ENCODE peak calls at places on chromosomes 2 and 18, in seven cellular contexts. Z is T-helper 9 cell; A is stimulated activated CD8-positive, alpha-beta memory T cell treated with anti-CD3 and anti-CD28 coated beads, Interleukin-12 subunit alpha, Interleukin-12 subunit beta, amount 100 ng/mL, for 1 hour; E is fibroblast of lung; N is hypothalamus; B is ELF-1; C is caudate nucleus. M is an unnamed sample.

GRCh38 chr2:120314656-120315366 is 31.1 kb upstream of the INHBB start:
- DNase-seq in Z (no peak), A (no peak), E (no peak), N (no peak), B (no peak), C (no peak), M (no peak)

GRCh38 chr2:27765621-27766286 is 5.8 kb upstream of the MRPL33 start:
- DNase-seq in Z (peak), A (peak), E (peak), N (no peak), B (peak), C (no peak), M (no peak)

GRCh38 chr2:64470921-64471320 is 17.0 kb downstream of the LGALSL start:
- DNase-seq in Z (no peak), A (no peak), E (no peak), N (no peak), B (peak), C (no peak), M (peak)

GRCh38 chr2:54508521-54508920 is 52.4 kb downstream of the SPTBN1 start:
- DNase-seq in Z (no peak), A (no peak), E (no peak), N (no peak), B (peak), C (no peak), M (no peak)

GRCh38 chr2:111618953-111619902 is 264.8 kb downstream of the ANAPC1 start:
- DNase-seq in Z (no peak), A (no peak), E (peak), N (no peak), B (peak), C (no peak), M (no peak)

GRCh38 chr2:20365249-20365817 is 14.7 kb upstream of the PUM2 start:
- DNase-seq in Z (no peak), A (no peak), E (peak), N (no peak), B (no peak), C (no peak), M (no peak)

GRCh38 chr2:219020604-219021365 is 20.5 kb downstream of the CFAP65 start:
- DNase-seq in Z (no peak), A (no peak), E (no peak), N (no peak), B (no peak), C (no peak), M (no peak)

GRCh38 chr2:133951209-133951608 is 302.7 kb upstream of the MGAT5 start:
- DNase-seq in Z (no peak), A (no peak), E (no peak), N (no peak), B (no peak), C (no peak), M (no peak)

GRCh38 chr2:108987111-108987510 is 1.9 kb downstream of the EDAR start:
- DNase-seq in Z (no peak), A (no peak), E (no peak), N (no peak), B (no peak), C (no peak), M (no peak)

GRCh38 chr2:15896859-15897258 is 43.5 kb upstream of the MYCN start:
- DNase-seq in Z (no peak), A (no peak), E (no peak), N (no peak), B (no peak), C (no peak), M (no peak)

GRCh38 chr18:77653792-77654191 is 404.1 kb downstream of the GALR1 start:
- DNase-seq in Z (no peak), A (no peak), E (no peak), N (no peak), B (no peak), C (no peak), M (no peak)

GRCh38 chr2:128689971-128690370 is 371.3 kb upstream of the HS6ST1 start:
- DNase-seq in Z (no peak), A (no peak), E (no peak), N (no peak), B (no peak), C (no peak), M (no peak)

GRCh38 chr2:236613607-236614006 is 44.0 kb downstream of the ACKR3 start:
- DNase-seq in Z (no peak), A (no peak), E (no peak), N (no peak), B (no peak), C (no peak), M (no peak)

GRCh38 chr2:152468832-152469692 is 134.1 kb downstream of the FMNL2 start:
- DNase-seq in Z (no peak), A (no peak), E (no peak), N (no peak), B (no peak), C (no peak), M (peak)

GRCh38 chr2:50752228-50752627 is 279.7 kb downstream of the NRXN1 start:
- DNase-seq in Z (no peak), A (no peak), E (peak), N (no peak), B (no peak), C (no peak), M (no peak)

GRCh38 chr2:25305809-25306208 is 35.9 kb downstream of the DNMT3A start:
- DNase-seq in Z (no peak), A (no peak), E (no peak), N (peak), B (no peak), C (peak), M (no peak)

M was measured in endodermal cell.